ENCODE peak calls at places on chromosomes 16 and 17, in ten cellular contexts. W is CD8-positive, alpha-beta T cell; R is psoas muscle; S is A549; H is MM.1S; T is lower lobe of right lung; U is thoracic aorta; V is HCT116; X is Peyer's patch; G is HL-60. Y is an unnamed sample.

GRCh38 chr17:80618304-80618703 is 73.7 kb downstream of the RPTOR start:
- DNase-seq in W (no peak), R (no peak), S (no peak), H (no peak), T (no peak), U (no peak), V (no peak), X (no peak), G (no peak), Y (no peak)

GRCh38 chr17:8991514-8992285 is 26.2 kb upstream of the PIK3R5 start:
- DNase-seq in W (peak; percentile 31), R (peak; percentile 26), S (peak; percentile 62), H (peak; percentile 51), T (peak; percentile 58), U (no peak), V (peak; percentile 51), X (no peak), G (peak; percentile 18), Y (no peak)

GRCh38 chr17:58308173-58308984 is 20.2 kb downstream of the TSPOAP1 start:
- DNase-seq in W (no peak), R (no peak), S (peak; percentile 46), H (no peak), T (no peak), U (no peak), V (no peak), X (no peak), G (no peak), Y (peak; percentile 69)

GRCh38 chr16:55955845-55956244 is 80.7 kb upstream of the CES5A start:
- DNase-seq in W (no peak), R (peak; percentile 13), S (no peak), H (no peak), T (no peak), U (no peak), V (no peak), X (no peak), G (no peak), Y (no peak)

GRCh38 chr17:8957721-8958120 is 7.8 kb downstream of the PIK3R5 start:
- DNase-seq in W (no peak), R (no peak), S (no peak), H (no peak), T (no peak), U (no peak), V (no peak), X (no peak), G (no peak), Y (no peak)

GRCh38 chr16:46972429-46972970 is 974 bp downstream of the DNAJA2 start:
- DNase-seq in W (peak; percentile 3), R (no peak), S (peak; percentile 56), H (peak; percentile 39), T (no peak), U (no peak), V (no peak), X (no peak), G (no peak), Y (no peak)

GRCh38 chr17:19897901-19898300 is 30.2 kb upstream of the ULK2 start:
- DNase-seq in W (no peak), R (no peak), S (no peak), H (no peak), T (no peak), U (no peak), V (peak; percentile 16), X (no peak), G (no peak), Y (no peak)

GRCh38 chr17:71085238-71086033 is 916.1 kb downstream of the KCNJ2 start:
- DNase-seq in W (no peak), R (no peak), S (peak; percentile 22), H (peak; percentile 66), T (no peak), U (no peak), V (peak; percentile 35), X (no peak), G (no peak), Y (no peak)

DNA sequence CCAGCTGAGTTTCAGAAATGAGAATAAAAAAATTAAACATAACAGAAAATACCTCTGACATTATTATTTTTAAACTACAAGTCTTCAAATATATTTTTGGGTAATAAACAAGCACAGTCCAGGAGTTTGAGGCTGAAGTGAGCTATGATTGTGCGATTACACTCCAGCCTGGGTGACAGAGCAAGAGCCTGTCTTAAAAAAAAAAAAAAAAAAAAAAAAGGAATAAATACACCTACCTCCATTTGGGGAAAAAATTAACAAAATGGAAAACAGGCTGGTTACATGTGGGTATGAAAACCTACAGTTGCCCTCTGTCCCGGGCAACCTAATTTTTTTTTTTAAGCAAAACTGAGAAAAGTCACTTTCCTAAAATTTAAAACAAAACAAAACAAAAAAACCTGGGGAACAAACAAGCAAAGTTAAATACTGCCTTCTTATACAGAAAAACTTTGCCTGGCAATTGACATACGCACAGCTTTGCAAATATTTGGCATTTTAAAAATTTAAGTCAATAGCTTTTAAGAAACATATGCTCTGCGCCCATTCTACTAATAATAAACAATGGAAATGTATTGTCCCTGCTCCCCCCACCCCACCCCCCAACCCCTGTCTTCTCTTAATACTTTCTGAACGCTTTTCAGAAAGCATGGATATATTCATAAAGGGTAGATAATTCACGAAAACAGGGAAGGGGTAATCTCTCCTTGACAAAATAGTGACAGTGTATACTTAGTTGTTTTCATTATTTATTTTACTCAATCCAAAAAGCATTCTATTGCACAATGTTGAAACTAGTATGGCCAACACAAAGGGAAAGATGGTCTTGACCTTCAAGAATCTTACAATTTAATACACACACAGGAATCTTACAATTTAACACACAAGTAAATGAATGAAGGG is 81.3 kb downstream of the STH start:
- DNase-seq in W (no peak), R (no peak), S (no peak), H (no peak), T (no peak), U (no peak), V (no peak), X (no peak), G (no peak), Y (no peak)
- H3K27ac ChIP-seq in W (no peak overlapping the region), R (no peak overlapping the region), S (no peak overlapping the region), H (no peak overlapping the region), T (no peak overlapping the region), U (no peak overlapping the region), V (no peak overlapping the region), X (no peak overlapping the region), G (no peak overlapping the region), Y (no peak overlapping the region)

DNA sequence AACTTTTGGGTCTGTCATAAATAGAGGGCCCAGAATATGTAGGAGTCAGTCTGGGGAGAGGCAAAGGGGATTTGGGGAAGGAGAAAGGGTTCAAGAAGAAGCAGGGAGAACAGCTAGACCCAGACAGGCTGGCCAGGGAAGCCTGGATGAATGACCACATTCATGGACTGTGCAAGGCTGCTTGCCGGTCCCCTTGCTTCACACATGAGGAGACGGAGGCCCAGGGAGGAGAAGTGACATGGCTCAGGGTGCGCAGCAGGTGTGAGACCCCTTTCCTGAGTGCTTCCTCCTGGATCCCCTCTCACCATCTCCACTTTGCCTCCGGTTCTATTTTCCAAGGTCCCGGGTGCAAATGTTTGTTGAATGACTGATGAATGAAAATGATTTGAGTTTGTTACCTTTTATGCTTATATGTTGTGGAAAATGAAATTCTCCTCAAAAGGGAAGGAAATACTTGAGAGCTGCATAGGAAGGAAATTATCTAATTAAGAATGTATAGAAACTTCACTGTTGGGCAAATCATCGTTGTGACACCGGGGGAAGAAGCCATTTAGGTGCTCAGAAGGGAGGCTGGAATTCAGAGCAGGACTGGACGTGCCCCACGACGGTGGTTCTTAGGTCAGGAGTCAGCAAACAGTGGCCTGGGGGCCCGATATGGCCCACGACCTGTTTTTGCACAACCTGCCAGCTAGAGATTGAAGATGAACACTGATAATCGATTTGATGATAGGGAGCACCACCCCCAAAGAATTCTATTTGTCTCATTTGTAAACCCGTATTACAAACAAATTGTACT is 559 bp downstream of the ITGAM start:
- DNase-seq in W (no peak), R (no peak), S (no peak), H (no peak), T (no peak), U (no peak), V (no peak), X (no peak), G (no peak), Y (no peak)
- H3K4me3 ChIP-seq in W (no peak overlapping the region), R (peak overlapping the region; percentile 29), S (no peak overlapping the region), H (no peak overlapping the region), T (peak overlapping the region; percentile 46), U (peak overlapping the region; percentile 52), V (no peak overlapping the region), X (no peak overlapping the region), G (peak overlapping the region; percentile 40), Y (peak overlapping the region; percentile 56)

GRCh38 chr16:70714526-70715112 is 28.8 kb upstream of the MTSS2 start:
- DNase-seq in W (no peak), R (no peak), S (no peak), H (no peak), T (no peak), U (no peak), V (no peak), X (no peak), G (no peak), Y (no peak)

GRCh38 chr16:70715860-70716357 is 30.1 kb upstream of the MTSS2 start:
- DNase-seq in W (no peak), R (no peak), S (no peak), H (no peak), T (no peak), U (no peak), V (no peak), X (no peak), G (no peak), Y (no peak)

GRCh38 chr16:70713781-70714180 is 27.9 kb upstream of the MTSS2 start:
- DNase-seq in W (no peak), R (no peak), S (no peak), H (no peak), T (no peak), U (no peak), V (no peak), X (no peak), G (no peak), Y (no peak)

GRCh38 chr16:70717065-70717464 is 31.2 kb upstream of the MTSS2 start:
- DNase-seq in W (no peak), R (no peak), S (no peak), H (no peak), T (no peak), U (no peak), V (no peak), X (no peak), G (no peak), Y (no peak)

GRCh38 chr16:70715113-70715711 is 29.4 kb upstream of the MTSS2 start:
- DNase-seq in W (no peak), R (peak; percentile 97), S (peak; percentile 93), H (no peak), T (peak; percentile 75), U (peak; percentile 92), V (no peak), X (no peak), G (no peak), Y (peak; percentile 97)
- TF ChIP-seq CTCF in W (no peak), R (no peak), S (no peak), H (no peak), T (no peak), U (peak; percentile 34), V (no peak), X (no peak), G (no peak), Y (no peak)

GRCh38 chr17:15919466-15919865 is 25.5 kb upstream of the ADORA2B start:
- DNase-seq in W (no peak), R (no peak), S (no peak), H (no peak), T (no peak), U (no peak), V (no peak), X (peak; percentile 15), G (no peak), Y (peak; percentile 46)

GRCh38 chr17:15921640-15922039 is 23.3 kb upstream of the ADORA2B start:
- DNase-seq in W (no peak), R (no peak), S (no peak), H (no peak), T (no peak), U (no peak), V (no peak), X (no peak), G (no peak), Y (no peak)

GRCh38 chr17:15922586-15922985 is 22.3 kb upstream of the ADORA2B start:
- DNase-seq in W (no peak), R (no peak), S (no peak), H (no peak), T (no peak), U (no peak), V (no peak), X (no peak), G (no peak), Y (no peak)

GRCh38 chr17:15918661-15919259 is 26.2 kb upstream of the ADORA2B start:
- DNase-seq in W (no peak), R (no peak), S (no peak), H (no peak), T (peak; percentile 58), U (no peak), V (no peak), X (peak; percentile 34), G (no peak), Y (peak; percentile 17)

GRCh38 chr17:15920758-15921239 is 24.1 kb upstream of the ADORA2B start:
- DNase-seq in W (no peak), R (peak; percentile 22), S (peak; percentile 77), H (no peak), T (no peak), U (no peak), V (peak; percentile 60), X (peak; percentile 29), G (no peak), Y (peak; percentile 45)
- H3K27ac ChIP-seq in W (no peak overlapping the region), R (no peak overlapping the region), S (peak overlapping the region; percentile 84), H (no peak overlapping the region), T (no peak overlapping the region), U (no peak overlapping the region), V (peak overlapping the region; percentile 29), X (no peak overlapping the region), G (no peak overlapping the region), Y (no peak overlapping the region)